ENCODE peak calls at places on chromosomes 2 and 18, in eight cellular contexts. S is neural progenitor cell, I is GM23248, C is A549, E is foreskin keratinocyte, N is adrenal gland, G is tibial artery, H is esophagus squamous epithelium. P is an unnamed sample.

GRCh38 chr18:59231157-59231556 is 11.2 kb downstream of the GRP start:
- DNase-seq in N (no peak), H (no peak), S (no peak), C (no peak), G (no peak), I (no peak), E (no peak), P (no peak)

GRCh38 chr18:61333746-61334490 is 688 bp downstream of the CDH20 start:
- DNase-seq in S (peak; percentile 61), C (no peak), N (no peak), E (no peak), I (peak; percentile 44), G (no peak), H (no peak), P (peak; percentile 6)

GRCh38 chr2:205686231-205687017 is 4.1 kb downstream of the NRP2 start:
- DNase-seq in S (peak; percentile 59), I (peak; percentile 57), C (no peak), N (peak; percentile 58), E (no peak), G (no peak), H (no peak), P (no peak)

GRCh38 chr2:182372661-182373060 is 54.2 kb downstream of the PDE1A start:
- DNase-seq in S (no peak), C (peak; percentile 82), N (no peak), E (peak; percentile 84), I (peak; percentile 89), G (peak; percentile 73), H (no peak), P (no peak)

GRCh38 chr2:47344890-47345583 is 57.9 kb upstream of the MSH2 start:
- DNase-seq in H (no peak), I (peak; percentile 67), C (peak; percentile 99), G (peak; percentile 68), E (no peak), S (peak; percentile 97), N (peak; percentile 95), P (peak; percentile 87)

GRCh38 chr2:223735035-223735640 is 102.2 kb downstream of the AP1S3 start:
- DNase-seq in S (no peak), G (no peak), I (no peak), N (no peak), E (peak; percentile 46), C (no peak), H (no peak), P (no peak)

GRCh38 chr2:120771556-120772208 is 36.0 kb downstream of the GLI2 start:
- DNase-seq in G (peak; percentile 82), H (no peak), I (peak; percentile 97), E (no peak), C (peak; percentile 44), S (no peak), N (peak; percentile 63), P (peak; percentile 45)

GRCh38 chr2:122244830-122245229 is 489.4 kb downstream of the TSN start:
- DNase-seq in G (no peak), C (no peak), I (no peak), N (no peak), E (no peak), H (no peak), S (no peak), P (no peak)

GRCh38 chr2:86003967-86004366 is 101.7 kb downstream of the POLR1A start:
- DNase-seq in G (peak; percentile 24), C (peak; percentile 40), S (no peak), H (no peak), I (no peak), N (no peak), E (no peak), P (no peak)

GRCh38 chr2:134912406-134912805 is 6.2 kb upstream of the CCNT2 start:
- DNase-seq in N (no peak), G (no peak), C (no peak), H (no peak), S (no peak), I (peak; percentile 56), E (peak; percentile 70), P (no peak)

DNA sequence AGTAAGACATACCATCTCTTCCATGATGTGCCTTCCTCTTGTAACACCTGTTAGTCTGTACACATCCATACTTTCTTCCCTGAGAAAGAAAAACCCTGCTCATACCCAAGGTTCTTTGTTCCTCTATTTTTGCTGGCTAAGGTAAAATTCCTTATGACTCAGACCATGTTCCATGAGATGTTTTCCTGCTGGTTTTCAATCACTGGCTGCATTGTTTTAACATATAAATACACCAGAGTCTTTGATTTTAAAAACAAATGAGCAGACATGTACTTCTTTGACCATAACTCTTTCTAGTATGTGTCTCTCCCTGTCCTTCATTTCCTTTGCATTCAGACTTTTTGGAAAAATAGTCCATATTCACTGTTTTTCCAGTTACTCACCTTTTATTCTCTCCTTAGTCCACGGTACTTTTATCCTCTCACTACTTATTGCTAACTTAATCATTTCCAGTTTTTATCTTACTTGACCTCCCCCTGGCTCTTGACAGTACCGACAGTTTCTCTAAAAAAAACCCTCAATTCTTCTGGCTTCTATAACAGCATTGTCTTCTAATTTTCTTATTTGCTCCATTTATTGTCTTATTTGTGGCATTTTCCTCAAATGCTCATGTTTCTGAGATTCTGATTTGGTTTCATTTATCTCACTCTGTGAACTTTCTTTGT is 4.3 kb downstream of the VAPA start:
- DNase-seq in H (no peak), E (peak; percentile 40), G (no peak), N (no peak), C (no peak), S (no peak), I (peak; percentile 56), P (no peak)
- H3K27ac ChIP-seq in H (peak overlapping the region; percentile 53), E (peak overlapping the region; percentile 53), G (peak overlapping the region; percentile 44), N (peak overlapping the region; percentile 50), C (peak overlapping the region; percentile 36), S (no peak overlapping the region), I (peak overlapping the region; percentile 20), P (no peak overlapping the region)

DNA sequence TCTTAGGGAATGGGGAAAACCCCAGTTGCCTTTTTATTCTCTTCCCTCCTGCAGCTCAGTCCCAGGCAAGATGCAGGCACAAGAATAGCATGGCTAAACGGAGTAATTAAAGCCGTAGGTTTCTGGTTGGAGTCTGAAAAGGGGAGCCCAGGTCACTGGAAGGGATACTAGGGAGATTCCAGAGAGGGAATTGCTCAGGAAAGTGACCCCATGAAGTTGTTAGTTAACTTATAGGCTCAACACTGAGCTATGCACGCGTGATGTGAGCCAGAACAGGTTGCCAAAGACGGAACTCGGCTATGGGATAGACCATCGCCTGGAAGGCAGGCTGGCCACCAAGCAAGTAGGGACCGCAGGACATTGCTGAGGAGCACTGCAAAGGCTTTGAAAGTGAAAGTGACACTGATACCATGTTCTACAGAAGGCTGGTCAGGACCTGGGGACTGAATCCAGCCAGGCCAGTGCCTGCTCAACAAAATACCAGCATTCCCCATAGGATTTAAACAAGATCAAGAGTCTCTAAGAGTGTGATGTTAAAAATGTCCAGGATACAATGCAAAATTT is 7.3 kb downstream of the FARP2 start:
- DNase-seq in G (no peak), I (peak; percentile 39), H (no peak), C (no peak), N (no peak), S (peak; percentile 39), E (no peak), P (no peak)
- H3K27ac ChIP-seq in G (peak overlapping the region; percentile 48), I (no peak overlapping the region), H (no peak overlapping the region), C (no peak overlapping the region), N (peak overlapping the region; percentile 41), S (peak overlapping the region; percentile 80), E (no peak overlapping the region), P (no peak overlapping the region)

GRCh38 chr2:3460831-3461544 is 58.3 kb downstream of the ADI1 start:
- DNase-seq in I (no peak), E (no peak), N (peak; percentile 63), S (no peak), C (no peak), H (no peak), G (peak; percentile 58), P (no peak)

GRCh38 chr2:3460161-3460560 is 59.2 kb downstream of the ADI1 start:
- DNase-seq in C (no peak), N (peak; percentile 57), H (no peak), G (no peak), S (no peak), E (no peak), I (no peak), P (no peak)

GRCh38 chr2:3462493-3463104 is 56.7 kb downstream of the ADI1 start:
- DNase-seq in S (no peak), C (no peak), G (peak; percentile 56), H (no peak), E (no peak), I (no peak), N (peak; percentile 48), P (no peak)

GRCh38 chr2:3463156-3463835 is 56.0 kb downstream of the ADI1 start:
- DNase-seq in H (no peak), I (no peak), C (no peak), N (peak; percentile 44), E (no peak), G (peak; percentile 52), S (no peak), P (no peak)

DNA sequence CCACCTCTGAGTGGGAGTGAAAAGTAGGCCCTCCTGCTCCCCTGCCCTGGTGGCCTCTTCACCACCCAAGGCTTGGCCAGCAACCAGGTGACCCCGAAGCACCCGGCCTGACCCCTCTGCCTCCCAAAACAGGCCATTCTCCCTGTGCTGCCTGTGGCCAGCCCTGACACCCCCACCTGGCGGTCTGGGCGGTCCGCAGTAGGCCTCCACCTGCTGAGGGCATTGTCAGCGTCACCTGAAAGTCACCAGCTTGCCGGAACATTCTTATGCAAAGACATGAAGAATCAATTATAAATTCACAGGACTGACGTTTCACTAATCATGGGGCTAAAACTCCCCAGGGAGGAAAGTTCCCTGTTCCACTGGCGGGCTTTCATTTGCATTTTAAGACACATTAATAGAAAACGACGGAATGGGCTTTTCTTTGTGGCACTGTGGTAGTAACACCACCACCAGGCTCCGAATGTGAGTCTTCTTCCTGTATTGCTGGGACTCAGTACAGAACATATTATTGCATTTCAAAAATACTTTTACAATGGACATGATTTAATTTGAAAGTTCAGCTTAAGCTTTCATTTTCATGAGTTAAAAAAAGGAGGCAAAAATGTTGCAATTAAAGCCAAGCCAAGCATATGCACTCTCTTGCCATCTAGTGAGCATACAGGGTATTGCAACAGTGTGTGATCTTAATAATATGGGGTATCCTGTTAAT is 57.4 kb downstream of the ADI1 start:
- DNase-seq in N (peak; percentile 57), E (no peak), G (peak; percentile 65), I (peak; percentile 68), S (peak; percentile 50), C (peak; percentile 56), H (no peak), P (no peak)
- H3K27ac ChIP-seq in N (peak overlapping the region; percentile 73), E (no peak overlapping the region), G (peak overlapping the region; percentile 52), I (peak overlapping the region; percentile 20), S (no peak overlapping the region), C (no peak overlapping the region), H (no peak overlapping the region), P (no peak overlapping the region)

GRCh38 chr2:168684921-168685618 is 117.4 kb upstream of the NOSTRIN start:
- DNase-seq in H (no peak), S (no peak), I (no peak), N (no peak), C (no peak), G (no peak), E (no peak), P (no peak)

GRCh38 chr2:168683996-168684395 is 118.4 kb upstream of the NOSTRIN start:
- DNase-seq in G (no peak), C (no peak), E (no peak), N (no peak), I (no peak), S (no peak), H (no peak), P (no peak)

GRCh38 chr2:168687314-168687713 is 115.1 kb upstream of the NOSTRIN start:
- DNase-seq in C (peak; percentile 18), S (peak; percentile 21), H (no peak), G (no peak), E (no peak), I (peak; percentile 45), N (peak; percentile 58), P (no peak)

GRCh38 chr2:168686485-168687191 is 115.8 kb upstream of the NOSTRIN start:
- DNase-seq in C (no peak), H (no peak), I (peak; percentile 57), S (no peak), E (no peak), N (no peak), G (no peak), P (no peak)

GRCh38 chr2:168685619-168686453 is 116.6 kb upstream of the NOSTRIN start:
- DNase-seq in E (no peak), I (no peak), C (no peak), N (no peak), G (no peak), S (no peak), H (no peak), P (no peak)
- H3K27ac ChIP-seq in E (no peak overlapping the region), I (no peak overlapping the region), C (no peak overlapping the region), N (no peak overlapping the region), G (no peak overlapping the region), S (no peak overlapping the region), H (no peak overlapping the region), P (no peak overlapping the region)

P was measured in heart right ventricle.